ENCODE peak calls at places on chromosome 1, in ten cellular contexts. One of them, this sample, is unnamed.

GRCh38 chr1:154327466-154328317 is 2.4 kb downstream of the ATP8B2 start:
- DNase-seq in mucosa of descending colon: no peak
- DNase-seq in ovary: no peak
- DNase-seq in uterus: peak; percentile 35
- DNase-seq in thyroid gland: peak; percentile 22
- DNase-seq in heart left ventricle: no peak
- DNase-seq in thoracic aorta: no peak
- DNase-seq in IMR-90: no peak
- DNase-seq in transverse colon: peak; percentile 65
- DNase-seq in stomach: peak; percentile 44
- DNase-seq in this sample: no peak

GRCh38 chr1:195064358-195064757 is 1543.9 kb downstream of the KCNT2 start:
- DNase-seq in transverse colon: no peak
- DNase-seq in thyroid gland: no peak
- DNase-seq in stomach: no peak
- DNase-seq in thoracic aorta: no peak
- DNase-seq in ovary: no peak
- DNase-seq in IMR-90: no peak
- DNase-seq in uterus: no peak
- DNase-seq in heart left ventricle: no peak
- DNase-seq in mucosa of descending colon: no peak
- DNase-seq in this sample: no peak

GRCh38 chr1:160018900-160019299 is 12.9 kb downstream of the PIGM start:
- DNase-seq in mucosa of descending colon: no peak
- DNase-seq in heart left ventricle: no peak
- DNase-seq in thoracic aorta: no peak
- DNase-seq in ovary: no peak
- DNase-seq in transverse colon: no peak
- DNase-seq in IMR-90: peak; percentile 58
- DNase-seq in uterus: no peak
- DNase-seq in stomach: no peak
- DNase-seq in thyroid gland: no peak
- DNase-seq in this sample: no peak

GRCh38 chr1:156712626-156713025 is 7.2 kb upstream of the CRABP2 start:
- DNase-seq in ovary: no peak
- DNase-seq in mucosa of descending colon: no peak
- DNase-seq in stomach: no peak
- DNase-seq in transverse colon: no peak
- DNase-seq in uterus: no peak
- DNase-seq in thyroid gland: no peak
- DNase-seq in thoracic aorta: no peak
- DNase-seq in heart left ventricle: no peak
- DNase-seq in IMR-90: no peak
- DNase-seq in this sample: no peak

GRCh38 chr1:12615916-12616708 is 1.9 kb downstream of the DHRS3 start:
- DNase-seq in stomach: peak; percentile 85
- DNase-seq in heart left ventricle: peak; percentile 85
- DNase-seq in transverse colon: peak; percentile 63
- DNase-seq in mucosa of descending colon: peak; percentile 80
- DNase-seq in uterus: peak; percentile 52
- DNase-seq in thyroid gland: peak; percentile 79
- DNase-seq in thoracic aorta: peak; percentile 61
- DNase-seq in ovary: no peak
- DNase-seq in IMR-90: peak; percentile 62
- DNase-seq in this sample: peak; percentile 79

GRCh38 chr1:21340230-21340564 is 49.9 kb upstream of the ECE1 start:
- DNase-seq in stomach: peak; percentile 85
- DNase-seq in IMR-90: no peak
- DNase-seq in mucosa of descending colon: peak; percentile 94
- DNase-seq in uterus: no peak
- DNase-seq in thoracic aorta: no peak
- DNase-seq in thyroid gland: peak; percentile 89
- DNase-seq in heart left ventricle: no peak
- DNase-seq in transverse colon: peak; percentile 90
- DNase-seq in ovary: no peak
- DNase-seq in this sample: peak; percentile 80

GRCh38 chr1:14681182-14681581 is 82.7 kb downstream of the KAZN start:
- DNase-seq in mucosa of descending colon: no peak
- DNase-seq in thyroid gland: no peak
- DNase-seq in ovary: no peak
- DNase-seq in stomach: no peak
- DNase-seq in uterus: no peak
- DNase-seq in transverse colon: no peak
- DNase-seq in IMR-90: no peak
- DNase-seq in heart left ventricle: no peak
- DNase-seq in thoracic aorta: no peak
- DNase-seq in this sample: no peak

GRCh38 chr1:218996362-218996761 is 177.3 kb upstream of the LYPLAL1 start:
- DNase-seq in heart left ventricle: no peak
- DNase-seq in ovary: no peak
- DNase-seq in thyroid gland: no peak
- DNase-seq in stomach: no peak
- DNase-seq in transverse colon: no peak
- DNase-seq in mucosa of descending colon: no peak
- DNase-seq in thoracic aorta: no peak
- DNase-seq in IMR-90: no peak
- DNase-seq in uterus: no peak
- DNase-seq in this sample: no peak

GRCh38 chr1:29933110-29933509 is 696.8 kb downstream of the PTPRU start:
- DNase-seq in stomach: no peak
- DNase-seq in ovary: no peak
- DNase-seq in heart left ventricle: no peak
- DNase-seq in thoracic aorta: no peak
- DNase-seq in IMR-90: no peak
- DNase-seq in mucosa of descending colon: no peak
- DNase-seq in transverse colon: no peak
- DNase-seq in thyroid gland: no peak
- DNase-seq in uterus: no peak
- DNase-seq in this sample: no peak

GRCh38 chr1:21585037-21585436 is 75.8 kb downstream of the ALPL start:
- DNase-seq in heart left ventricle: peak; percentile 60
- DNase-seq in mucosa of descending colon: no peak
- DNase-seq in IMR-90: no peak
- DNase-seq in thoracic aorta: no peak
- DNase-seq in stomach: no peak
- DNase-seq in ovary: no peak
- DNase-seq in uterus: no peak
- DNase-seq in transverse colon: no peak
- DNase-seq in thyroid gland: no peak
- DNase-seq in this sample: no peak

GRCh38 chr1:29624747-29625420 is 388.6 kb downstream of the PTPRU start:
- DNase-seq in IMR-90: no peak
- DNase-seq in thoracic aorta: no peak
- DNase-seq in mucosa of descending colon: no peak
- DNase-seq in ovary: no peak
- DNase-seq in thyroid gland: no peak
- DNase-seq in transverse colon: no peak
- DNase-seq in uterus: no peak
- DNase-seq in stomach: no peak
- DNase-seq in heart left ventricle: no peak
- DNase-seq in this sample: no peak

GRCh38 chr1:3907031-3907534 is 7.0 kb upstream of the C1orf174 start:
- DNase-seq in mucosa of descending colon: no peak
- DNase-seq in thyroid gland: no peak
- DNase-seq in uterus: no peak
- DNase-seq in heart left ventricle: no peak
- DNase-seq in thoracic aorta: no peak
- DNase-seq in stomach: no peak
- DNase-seq in ovary: no peak
- DNase-seq in transverse colon: no peak
- DNase-seq in IMR-90: no peak
- DNase-seq in this sample: no peak

GRCh38 chr1:8653878-8654277 is 163.6 kb downstream of the RERE start:
- DNase-seq in mucosa of descending colon: no peak
- DNase-seq in ovary: no peak
- DNase-seq in thoracic aorta: no peak
- DNase-seq in stomach: no peak
- DNase-seq in uterus: no peak
- DNase-seq in heart left ventricle: no peak
- DNase-seq in thyroid gland: no peak
- DNase-seq in IMR-90: no peak
- DNase-seq in transverse colon: no peak
- DNase-seq in this sample: no peak

GRCh38 chr1:158945061-158945460 is 13.7 kb downstream of the PYHIN1 start:
- DNase-seq in uterus: no peak
- DNase-seq in transverse colon: no peak
- DNase-seq in IMR-90: no peak
- DNase-seq in mucosa of descending colon: no peak
- DNase-seq in thoracic aorta: no peak
- DNase-seq in ovary: no peak
- DNase-seq in thyroid gland: no peak
- DNase-seq in heart left ventricle: no peak
- DNase-seq in stomach: no peak
- DNase-seq in this sample: no peak

GRCh38 chr1:76278711-76279386 is 204.3 kb downstream of the ST6GALNAC3 start:
- DNase-seq in mucosa of descending colon: no peak
- DNase-seq in thyroid gland: no peak
- DNase-seq in thoracic aorta: no peak
- DNase-seq in stomach: no peak
- DNase-seq in uterus: no peak
- DNase-seq in IMR-90: no peak
- DNase-seq in ovary: no peak
- DNase-seq in heart left ventricle: no peak
- DNase-seq in transverse colon: no peak
- DNase-seq in this sample: no peak

GRCh38 chr1:232726048-232726779 is 79.0 kb upstream of the MAP10 start:
- DNase-seq in mucosa of descending colon: no peak
- DNase-seq in ovary: no peak
- DNase-seq in thyroid gland: no peak
- DNase-seq in IMR-90: peak; percentile 31
- DNase-seq in uterus: no peak
- DNase-seq in transverse colon: no peak
- DNase-seq in heart left ventricle: no peak
- DNase-seq in thoracic aorta: no peak
- DNase-seq in stomach: no peak
- DNase-seq in this sample: no peak
- H3K9me3 ChIP-seq in mucosa of descending colon: no peaks in the 10 kb centered on the region
- H3K9me3 ChIP-seq in ovary: no peaks in the 10 kb centered on the region
- H3K9me3 ChIP-seq in thyroid gland: no peaks in the 10 kb centered on the region
- H3K9me3 ChIP-seq in IMR-90: no peaks in the 10 kb centered on the region
- H3K9me3 ChIP-seq in uterus: no peaks in the 10 kb centered on the region
- H3K9me3 ChIP-seq in transverse colon: no peaks in the 10 kb centered on the region
- H3K9me3 ChIP-seq in heart left ventricle: no peaks in the 10 kb centered on the region
- H3K9me3 ChIP-seq in thoracic aorta: no peaks in the 10 kb centered on the region
- H3K9me3 ChIP-seq in stomach: no peaks in the 10 kb centered on the region
- H3K9me3 ChIP-seq in this sample: no peaks in the 10 kb centered on the region

DNA sequence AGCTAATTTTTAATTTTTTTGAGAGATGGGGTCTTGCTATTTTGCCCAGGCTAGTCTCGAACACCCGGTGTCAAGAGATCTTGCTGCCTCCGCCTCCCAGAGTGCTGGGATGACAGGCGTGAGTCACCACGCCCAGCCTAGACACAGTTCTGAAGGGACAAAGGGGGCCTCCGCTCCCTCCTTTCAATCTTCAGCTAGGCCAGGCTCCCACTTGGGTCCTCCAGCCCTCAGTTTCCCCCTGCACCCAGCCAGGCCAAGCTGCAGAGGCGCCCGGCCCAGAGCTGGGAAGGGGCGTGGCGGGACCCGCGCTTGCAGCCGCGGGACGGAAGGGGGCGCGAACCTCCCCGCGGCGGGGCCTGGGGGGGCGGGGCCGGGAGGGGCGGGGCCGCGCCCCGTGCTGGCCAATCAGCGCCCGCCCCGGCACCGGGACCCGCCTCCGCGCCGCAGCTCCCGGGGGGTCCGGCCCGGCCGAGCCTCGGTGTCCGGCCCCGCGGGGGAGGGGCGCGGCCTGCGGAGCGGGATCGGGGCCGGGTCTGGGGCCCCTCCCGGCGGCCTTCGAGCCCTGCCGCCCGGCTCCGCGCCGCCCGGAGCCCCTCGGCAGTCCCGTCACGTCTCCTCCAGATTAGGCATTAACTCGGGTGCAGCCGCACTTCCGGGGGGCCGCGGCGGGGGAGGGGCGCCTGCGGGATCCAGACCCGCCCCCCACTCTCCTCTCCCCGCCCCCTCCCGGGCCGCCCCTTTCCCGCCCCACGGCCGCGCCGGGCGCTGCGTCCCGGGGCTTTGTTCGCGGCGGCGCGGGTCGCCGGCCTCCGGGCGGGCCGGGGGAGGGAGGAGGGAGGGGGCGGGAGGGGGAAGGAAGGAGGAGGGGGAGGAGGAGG is 559 bp upstream of the AGRN start:
- DNase-seq in IMR-90: peak; percentile 75
- DNase-seq in ovary: peak; percentile 81
- DNase-seq in transverse colon: peak; percentile 87
- DNase-seq in mucosa of descending colon: peak; percentile 91
- DNase-seq in thyroid gland: peak; percentile 85
- DNase-seq in stomach: peak; percentile 88
- DNase-seq in heart left ventricle: peak; percentile 86
- DNase-seq in thoracic aorta: no peak
- DNase-seq in uterus: peak; percentile 83
- DNase-seq in this sample: peak; percentile 87
- TF ChIP-seq CTCF in IMR-90: peak; percentile 52
- TF ChIP-seq CTCF in ovary: peak; percentile 35
- TF ChIP-seq CTCF in transverse colon: peak; percentile 49
- TF ChIP-seq CTCF in mucosa of descending colon: peak; percentile 65
- TF ChIP-seq CTCF in thyroid gland: peak; percentile 25
- TF ChIP-seq CTCF in stomach: peak; percentile 62
- TF ChIP-seq CTCF in heart left ventricle: peak; percentile 41
- TF ChIP-seq CTCF in thoracic aorta: peak; percentile 49
- TF ChIP-seq CTCF in uterus: peak; percentile 46
- TF ChIP-seq CTCF in this sample: peak; percentile 65

DNA sequence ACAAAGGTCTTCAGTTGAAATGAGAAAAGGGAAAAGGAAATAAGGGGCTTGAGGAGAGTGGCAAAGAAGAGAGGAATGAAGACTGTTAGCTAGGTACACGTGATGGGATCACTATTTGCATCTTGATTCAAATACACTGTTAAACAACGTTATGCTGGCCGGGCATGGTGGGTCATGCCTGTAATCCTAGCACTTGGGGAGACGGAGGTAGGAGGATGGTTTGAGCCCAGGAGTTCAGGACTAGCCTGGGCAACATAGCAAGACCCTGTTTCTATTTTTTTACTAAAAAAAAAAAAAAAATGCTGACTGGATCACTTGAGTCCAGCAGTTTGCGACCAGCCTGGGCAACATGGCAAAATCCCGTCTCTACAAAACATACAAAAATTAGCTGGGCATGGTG is 2.4 kb downstream of the RBM34 start:
- DNase-seq in thyroid gland: no peak
- DNase-seq in transverse colon: no peak
- DNase-seq in mucosa of descending colon: no peak
- DNase-seq in uterus: no peak
- DNase-seq in IMR-90: no peak
- DNase-seq in thoracic aorta: no peak
- DNase-seq in stomach: no peak
- DNase-seq in ovary: no peak
- DNase-seq in heart left ventricle: no peak
- DNase-seq in this sample: no peak
- H3K36me3 ChIP-seq in thyroid gland: peaks cover 21% of the 10 kb centered on the region
- H3K36me3 ChIP-seq in transverse colon: peaks cover 11% of the 10 kb centered on the region
- H3K36me3 ChIP-seq in mucosa of descending colon: peaks cover under 1% of the 10 kb centered on the region
- H3K36me3 ChIP-seq in uterus: no peaks in the 10 kb centered on the region
- H3K36me3 ChIP-seq in IMR-90: peaks cover 32% of the 10 kb centered on the region
- H3K36me3 ChIP-seq in thoracic aorta: peaks cover 19% of the 10 kb centered on the region
- H3K36me3 ChIP-seq in stomach: peaks cover 51% of the 10 kb centered on the region
- H3K36me3 ChIP-seq in ovary: no peaks in the 10 kb centered on the region
- H3K36me3 ChIP-seq in heart left ventricle: peaks cover 62% of the 10 kb centered on the region
- H3K36me3 ChIP-seq in this sample: peaks cover 10% of the 10 kb centered on the region

DNA sequence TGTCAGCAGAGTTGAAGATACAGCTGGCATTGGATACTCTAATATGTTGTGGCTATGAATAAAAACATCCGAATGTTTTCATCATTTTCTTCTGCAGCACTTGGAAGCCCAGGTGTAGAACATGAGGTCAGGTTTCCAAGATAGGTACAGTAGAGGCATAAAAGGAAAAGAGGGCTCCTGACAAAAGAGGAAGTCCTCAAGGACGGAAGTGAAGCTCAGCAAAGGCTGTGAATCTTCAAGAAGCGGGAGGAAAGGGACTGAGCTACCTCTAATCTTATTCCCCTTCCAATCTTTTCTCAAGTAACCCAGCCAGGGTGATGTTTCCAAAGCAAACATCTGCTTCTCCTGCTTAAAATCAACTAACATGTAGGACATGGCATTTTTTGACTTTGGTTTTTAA is 4.4 kb upstream of the PIK3C2B start:
- DNase-seq in ovary: no peak
- DNase-seq in mucosa of descending colon: no peak
- DNase-seq in IMR-90: no peak
- DNase-seq in thoracic aorta: no peak
- DNase-seq in uterus: no peak
- DNase-seq in stomach: no peak
- DNase-seq in transverse colon: no peak
- DNase-seq in thyroid gland: no peak
- DNase-seq in heart left ventricle: no peak
- DNase-seq in this sample: no peak
- H3K9me3 ChIP-seq in ovary: no peaks in the 10 kb centered on the region
- H3K9me3 ChIP-seq in mucosa of descending colon: no peaks in the 10 kb centered on the region
- H3K9me3 ChIP-seq in IMR-90: peaks cover 5% of the 10 kb centered on the region
- H3K9me3 ChIP-seq in thoracic aorta: no peaks in the 10 kb centered on the region
- H3K9me3 ChIP-seq in uterus: no peaks in the 10 kb centered on the region
- H3K9me3 ChIP-seq in stomach: no peaks in the 10 kb centered on the region
- H3K9me3 ChIP-seq in transverse colon: no peaks in the 10 kb centered on the region
- H3K9me3 ChIP-seq in thyroid gland: no peaks in the 10 kb centered on the region
- H3K9me3 ChIP-seq in heart left ventricle: no peaks in the 10 kb centered on the region
- H3K9me3 ChIP-seq in this sample: no peaks in the 10 kb centered on the region

This sample was measured in body of pancreas.